ENCODE peak calls at places on chromosomes 6 and 20, in five cellular contexts. One of them, this sample, is unnamed.

GRCh38 chr6:148890605-148891004 is 143.8 kb downstream of the UST start:
- DNase-seq in IMR-90: no peak
- DNase-seq in H1: no peak
- DNase-seq in A549: no peak
- DNase-seq in HepG2: peak
- DNase-seq in this sample: no peak

GRCh38 chr6:169779896-169780295 is 28.5 kb downstream of the ERMARD start:
- DNase-seq in HepG2: no peak
- DNase-seq in IMR-90: no peak
- DNase-seq in H1: peak
- DNase-seq in A549: no peak
- DNase-seq in this sample: no peak

GRCh38 chr6:79170431-79170830 is 64.1 kb downstream of the HMGN3 start:
- DNase-seq in A549: no peak
- DNase-seq in H1: no peak
- DNase-seq in HepG2: no peak
- DNase-seq in IMR-90: no peak
- DNase-seq in this sample: no peak

GRCh38 chr6:28980797-28981390 is 24.2 kb downstream of the ZNF311 start:
- DNase-seq in H1: peak
- DNase-seq in HepG2: peak
- DNase-seq in A549: peak
- DNase-seq in IMR-90: peak
- DNase-seq in this sample: peak

GRCh38 chr6:12957321-12958051 is 240.9 kb downstream of the PHACTR1 start:
- DNase-seq in H1: peak
- DNase-seq in A549: peak
- DNase-seq in HepG2: no peak
- DNase-seq in IMR-90: peak
- DNase-seq in this sample: no peak

GRCh38 chr20:20946122-20946759 is 159.9 kb downstream of the LINC00237 start:
- DNase-seq in IMR-90: no peak
- DNase-seq in HepG2: no peak
- DNase-seq in A549: no peak
- DNase-seq in H1: no peak
- DNase-seq in this sample: peak

GRCh38 chr20:37941332-37941731 is 38.4 kb downstream of the VSTM2L start:
- DNase-seq in H1: peak
- DNase-seq in HepG2: peak
- DNase-seq in A549: peak
- DNase-seq in IMR-90: no peak
- DNase-seq in this sample: peak

GRCh38 chr6:121584591-121585369 is 149.3 kb downstream of the GJA1 start:
- DNase-seq in H1: no peak
- DNase-seq in A549: no peak
- DNase-seq in HepG2: no peak
- DNase-seq in IMR-90: peak
- DNase-seq in this sample: no peak

GRCh38 chr6:111484655-111484974 is 1.6 kb upstream of the REV3L start:
- DNase-seq in IMR-90: peak
- DNase-seq in A549: no peak
- DNase-seq in H1: no peak
- DNase-seq in HepG2: peak
- DNase-seq in this sample: peak

GRCh38 chr20:40431112-40431511 is 257.9 kb downstream of the MAFB start:
- DNase-seq in A549: no peak
- DNase-seq in IMR-90: no peak
- DNase-seq in H1: no peak
- DNase-seq in HepG2: no peak
- DNase-seq in this sample: no peak

GRCh38 chr6:3032986-3033385 is 33.3 kb downstream of the NQO2 start:
- DNase-seq in A549: peak
- DNase-seq in IMR-90: peak
- DNase-seq in HepG2: no peak
- DNase-seq in H1: no peak
- DNase-seq in this sample: no peak

GRCh38 chr6:35181933-35182612 is 31.7 kb upstream of the SCUBE3 start:
- DNase-seq in HepG2: no peak
- DNase-seq in H1: peak
- DNase-seq in IMR-90: peak
- DNase-seq in A549: peak
- DNase-seq in this sample: peak

GRCh38 chr6:159151266-159151855 is 17.8 kb upstream of the FNDC1 start:
- DNase-seq in IMR-90: peak
- DNase-seq in A549: peak
- DNase-seq in HepG2: peak
- DNase-seq in H1: no peak
- DNase-seq in this sample: peak

GRCh38 chr6:160154471-160154870 is 32.9 kb downstream of the SLC22A1 start:
- DNase-seq in HepG2: no peak
- DNase-seq in A549: no peak
- DNase-seq in IMR-90: no peak
- DNase-seq in H1: no peak
- DNase-seq in this sample: no peak

GRCh38 chr6:160160450-160160849 is 38.8 kb downstream of the SLC22A1 start:
- DNase-seq in IMR-90: peak
- DNase-seq in A549: no peak
- DNase-seq in H1: no peak
- DNase-seq in HepG2: peak
- DNase-seq in this sample: peak

GRCh38 chr6:160160929-160161646 is 39.5 kb downstream of the SLC22A1 start:
- DNase-seq in H1: no peak
- DNase-seq in IMR-90: no peak
- DNase-seq in A549: no peak
- DNase-seq in HepG2: no peak
- DNase-seq in this sample: no peak

GRCh38 chr6:160161647-160161986 is 40.0 kb downstream of the SLC22A1 start:
- DNase-seq in HepG2: no peak
- DNase-seq in H1: no peak
- DNase-seq in IMR-90: no peak
- DNase-seq in A549: no peak
- DNase-seq in this sample: no peak

DNA sequence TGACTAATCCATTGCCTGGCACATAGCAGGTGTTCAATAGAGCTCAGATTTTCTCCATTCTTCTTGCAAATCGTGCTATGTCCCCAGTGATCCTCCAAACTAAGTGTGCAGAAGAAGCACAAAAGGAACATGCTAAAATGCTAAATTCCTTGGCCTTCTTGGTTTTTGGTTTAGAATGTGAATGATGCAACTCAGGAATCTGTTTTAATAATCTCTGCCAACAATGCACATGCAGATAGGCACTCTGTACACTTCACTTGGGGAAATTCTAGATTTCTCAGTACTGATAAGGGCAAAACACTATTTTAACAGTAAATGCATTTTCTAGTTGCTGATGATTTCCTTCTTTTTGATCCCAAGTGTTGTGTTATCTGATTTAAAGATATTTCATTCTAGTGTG is 35.2 kb downstream of the SLC22A1 start:
- DNase-seq in HepG2: no peak
- DNase-seq in A549: no peak
- DNase-seq in H1: no peak
- DNase-seq in IMR-90: peak
- DNase-seq in this sample: no peak
- TF ChIP-seq MAFK in HepG2: no peak
- TF ChIP-seq MAFK in A549: no peak
- TF ChIP-seq MAFK in H1: no peak
- TF ChIP-seq MAFK in IMR-90: no peak
- TF ChIP-seq MAFK in this sample: no peak

DNA sequence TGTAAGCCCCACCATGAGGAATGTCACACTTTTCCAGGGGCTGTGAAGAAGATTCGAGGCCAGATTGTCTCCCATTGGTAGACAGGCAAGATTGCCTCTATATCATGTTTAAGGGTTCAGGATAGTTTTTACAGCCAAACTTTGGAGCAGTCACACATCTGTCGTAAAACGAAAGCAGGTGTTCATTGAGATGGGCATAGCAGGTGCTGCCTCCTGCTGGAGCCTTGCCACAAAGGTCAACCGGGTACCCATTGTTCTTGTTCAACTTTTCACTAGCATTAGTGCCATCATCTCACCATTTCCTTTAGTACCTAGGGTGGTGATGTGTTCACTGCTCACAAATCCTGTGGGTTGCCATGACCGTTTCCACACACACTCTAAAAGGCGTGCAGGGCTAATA is 198.3 kb downstream of the HTR1B start:
- DNase-seq in A549: no peak
- DNase-seq in H1: peak
- DNase-seq in IMR-90: no peak
- DNase-seq in HepG2: no peak
- DNase-seq in this sample: no peak
- TF ChIP-seq MAFK in A549: no peak
- TF ChIP-seq MAFK in H1: no peak
- TF ChIP-seq MAFK in IMR-90: no peak
- TF ChIP-seq MAFK in HepG2: no peak
- TF ChIP-seq MAFK in this sample: no peak

DNA sequence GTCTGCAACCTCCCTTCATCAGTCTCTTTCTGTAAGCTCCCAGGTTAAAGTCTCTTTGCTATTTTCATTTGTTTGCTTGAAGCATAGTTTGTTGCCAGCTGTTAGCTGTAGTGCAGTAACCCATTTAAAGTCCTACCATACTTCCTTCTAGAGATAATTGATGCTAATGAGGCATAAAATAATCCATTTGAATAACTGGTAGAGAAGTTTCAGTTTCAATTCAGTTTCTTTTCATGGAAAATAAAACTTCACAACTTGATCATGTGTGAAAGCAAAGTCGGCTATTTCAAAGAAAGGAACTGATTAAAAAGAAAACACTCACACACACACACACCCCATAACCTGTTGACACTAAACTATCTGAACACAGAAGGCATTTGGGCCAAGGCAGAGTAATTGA is 68.5 kb upstream of the TENT5A start:
- DNase-seq in A549: no peak
- DNase-seq in HepG2: no peak
- DNase-seq in IMR-90: no peak
- DNase-seq in H1: no peak
- DNase-seq in this sample: no peak
- TF ChIP-seq MAFK in A549: no peak
- TF ChIP-seq MAFK in HepG2: no peak
- TF ChIP-seq MAFK in IMR-90: no peak
- TF ChIP-seq MAFK in H1: no peak
- TF ChIP-seq MAFK in this sample: no peak

GRCh38 chr6:47014401-47014800 is 27.7 kb downstream of the ADGRF1 start:
- DNase-seq in IMR-90: no peak
- DNase-seq in A549: no peak
- DNase-seq in H1: no peak
- DNase-seq in HepG2: no peak
- DNase-seq in this sample: no peak

GRCh38 chr6:47016916-47017315 is 25.2 kb downstream of the ADGRF1 start:
- DNase-seq in A549: no peak
- DNase-seq in H1: no peak
- DNase-seq in HepG2: no peak
- DNase-seq in IMR-90: no peak
- DNase-seq in this sample: no peak

GRCh38 chr6:47019941-47020340 is 22.2 kb downstream of the ADGRF1 start:
- DNase-seq in H1: no peak
- DNase-seq in HepG2: no peak
- DNase-seq in A549: no peak
- DNase-seq in IMR-90: no peak
- DNase-seq in this sample: no peak

GRCh38 chr6:47016236-47016635 is 25.9 kb downstream of the ADGRF1 start:
- DNase-seq in IMR-90: no peak
- DNase-seq in H1: no peak
- DNase-seq in A549: no peak
- DNase-seq in HepG2: no peak
- DNase-seq in this sample: no peak
- TF ChIP-seq MAFK in IMR-90: no peak
- TF ChIP-seq MAFK in H1: no peak
- TF ChIP-seq MAFK in A549: no peak
- TF ChIP-seq MAFK in HepG2: no peak
- TF ChIP-seq MAFK in this sample: no peak

GRCh38 chr6:6891074-6891754 is 216.5 kb upstream of the RREB1 start:
- DNase-seq in IMR-90: no peak
- DNase-seq in A549: no peak
- DNase-seq in H1: no peak
- DNase-seq in HepG2: no peak
- DNase-seq in this sample: no peak
- TF ChIP-seq MAFK in IMR-90: no peak
- TF ChIP-seq MAFK in A549: no peak
- TF ChIP-seq MAFK in H1: no peak
- TF ChIP-seq MAFK in HepG2: no peak
- TF ChIP-seq MAFK in this sample: no peak